ENCODE peak calls at places on chromosomes 4 and X, in ten cellular contexts. B is hippocampal formation, K is H54, E is tibial artery, A is cardiac muscle cell, C is right cardiac atrium, N is T-cell, I is fibroblast of pulmonary artery, X is iris pigment epithelial cell, S is astrocyte of the spinal cord. M is an unnamed sample.

GRCh38 chr4:67750691-67751090 is 3.5 kb downstream of the GNRHR start:
- DNase-seq in A (no peak), C (no peak), S (no peak), N (no peak), X (no peak), E (no peak), B (no peak), K (no peak), I (no peak), M (no peak)

GRCh38 chr4:13543648-13544555 is at the start of gene NKX3-2:
- DNase-seq in N (no peak), S (no peak), X (no peak), B (no peak), K (peak; percentile 36), I (no peak), A (peak; percentile 76), C (no peak), E (no peak), M (peak; percentile 78)

GRCh38 chr4:112559053-112559452 is 43.1 kb upstream of the NEUROG2 start:
- DNase-seq in C (no peak), E (no peak), X (no peak), A (no peak), B (no peak), K (no peak), S (no peak), I (no peak), N (no peak), M (no peak)

GRCh38 chr4:153490985-153491483 is 24.9 kb downstream of the TMEM131L start:
- DNase-seq in A (no peak), K (no peak), E (no peak), B (no peak), S (no peak), N (no peak), X (no peak), I (no peak), C (no peak), M (no peak)

GRCh38 chrX:81304545-81304944 is 102.6 kb downstream of the SH3BGRL start:
- DNase-seq in S (no peak), I (no peak), B (no peak), X (no peak), A (no peak), C (no peak), K (no peak), N (no peak), E (no peak), M (no peak)

GRCh38 chr4:179751669-179752068 is 2309.4 kb upstream of the AGA start:
- DNase-seq in N (no peak), A (no peak), E (no peak), S (no peak), B (no peak), I (no peak), K (no peak), X (no peak), C (no peak), M (no peak)

GRCh38 chrX:70826715-70827114 is 81.8 kb downstream of the TEX11 start:
- DNase-seq in B (no peak), I (peak; percentile 0), C (no peak), N (no peak), X (no peak), S (no peak), E (no peak), K (no peak), A (no peak), M (no peak)

GRCh38 chr4:151428346-151428745 is 19.4 kb downstream of the FHIP1A start:
- DNase-seq in A (no peak), C (no peak), K (no peak), X (no peak), N (no peak), E (no peak), B (no peak), I (no peak), S (no peak), M (no peak)

GRCh38 chr4:52244773-52245360 is 193.8 kb downstream of the SPATA18 start:
- DNase-seq in K (no peak), A (no peak), N (no peak), B (no peak), I (no peak), E (no peak), X (no peak), C (no peak), S (no peak), M (peak; percentile 44)

GRCh38 chr4:14837860-14838259 is 164.4 kb upstream of the CPEB2 start:
- DNase-seq in X (no peak), B (no peak), S (no peak), C (no peak), N (no peak), K (no peak), A (no peak), E (no peak), I (no peak), M (no peak)